ENCODE peak calls at places on chromosomes 7 and 10, in nine cellular contexts. G, U, O, J, W, P, H, T and S are unnamed samples.

GRCh38 chr10:90313548-90314325 is 544.1 kb downstream of the HTR7 start:
- DNase-seq in H (no peak), O (no peak), G (no peak), P (no peak), J (no peak), W (no peak), U (no peak), T (no peak), S (no peak)

GRCh38 chr10:120402358-120402757 is 54.7 kb upstream of the PLPP4 start:
- DNase-seq in O (no peak), P (no peak), U (no peak), W (no peak), J (no peak), G (no peak), H (no peak), T (peak; percentile 52), S (no peak)

GRCh38 chr10:102815790-102816549 is 21.2 kb downstream of the CYP17A1 start:
- DNase-seq in G (no peak), O (peak; percentile 56), T (peak; percentile 88), P (peak; percentile 57), H (peak; percentile 84), U (no peak), W (no peak), J (peak; percentile 45), S (peak; percentile 64)

GRCh38 chr10:72176701-72177100 is 39.1 kb upstream of the ANAPC16 start:
- DNase-seq in T (no peak), G (no peak), O (no peak), W (no peak), U (no peak), H (no peak), J (no peak), P (no peak), S (no peak)

GRCh38 chr7:231030-231857 is 38.9 kb downstream of the FAM20C start:
- DNase-seq in G (no peak), P (no peak), J (no peak), T (no peak), O (no peak), W (no peak), U (no peak), H (no peak), S (no peak)

GRCh38 chr10:61832866-61833481 is 68.5 kb upstream of the ARID5B start:
- DNase-seq in T (peak; percentile 49), O (no peak), U (no peak), W (no peak), P (no peak), H (no peak), G (no peak), J (no peak), S (no peak)

GRCh38 chr10:103792547-103792946 is 62.8 kb downstream of the SH3PXD2A start:
- DNase-seq in W (no peak), T (peak; percentile 67), H (no peak), P (no peak), O (no peak), G (no peak), U (no peak), J (no peak), S (no peak)

GRCh38 chr7:20440472-20441105 is 109.9 kb downstream of the ITGB8 start:
- DNase-seq in T (peak; percentile 43), P (no peak), O (no peak), H (no peak), U (no peak), G (no peak), W (no peak), J (peak; percentile 18), S (no peak)

GRCh38 chr7:47480576-47481538 is 101.1 kb downstream of the TNS3 start:
- DNase-seq in P (no peak), H (no peak), O (no peak), T (no peak), U (no peak), G (no peak), J (no peak), W (no peak), S (no peak)

GRCh38 chr7:27793780-27794179 is 53.8 kb downstream of the TAX1BP1 start:
- DNase-seq in J (no peak), G (no peak), P (no peak), T (peak; percentile 72), U (no peak), O (no peak), H (no peak), W (no peak), S (no peak)

GRCh38 chr7:47373871-47374451 is 207.9 kb downstream of the TNS3 start:
- DNase-seq in G (no peak), O (no peak), P (no peak), U (no peak), H (no peak), J (no peak), T (no peak), W (no peak), S (no peak)

GRCh38 chr10:88952647-88953111 is at the start of gene ACTA2:
- DNase-seq in O (no peak), W (no peak), P (peak; percentile 26), U (no peak), H (no peak), T (peak; percentile 78), J (no peak), G (no peak), S (no peak)

GRCh38 chr7:158783595-158783994 is 45.7 kb downstream of the ESYT2 start:
- DNase-seq in U (no peak), G (no peak), W (no peak), O (no peak), H (no peak), T (no peak), P (no peak), J (no peak), S (no peak)

GRCh38 chr7:95540366-95540765 is 54.6 kb downstream of the ASB4 start:
- DNase-seq in P (no peak), G (no peak), H (no peak), U (no peak), W (no peak), T (no peak), J (no peak), O (no peak), S (no peak)

GRCh38 chr10:69696073-69696731 is 66.2 kb downstream of the FAM241B start:
- DNase-seq in H (peak; percentile 54), U (no peak), P (peak; percentile 77), O (no peak), T (peak; percentile 91), J (peak; percentile 34), G (no peak), W (no peak), S (peak; percentile 69)

GRCh38 chr7:132618271-132618955 is 42.1 kb upstream of the PLXNA4 start:
- DNase-seq in U (no peak), J (no peak), G (no peak), T (peak; percentile 19), H (no peak), O (no peak), P (no peak), W (no peak), S (no peak)

GRCh38 chr7:100812729-100813128 is 14.6 kb downstream of the EPHB4 start:
- DNase-seq in U (no peak), W (no peak), O (no peak), G (no peak), J (no peak), H (no peak), T (no peak), P (no peak), S (no peak)